ENCODE peak calls at places on chromosome 21, in five cellular contexts. One of them, this sample, is unnamed.

GRCh38 chr21:34820051-34820450 is 151.3 kb downstream of the CLIC6 start:
- DNase-seq in HepG2: no peak
- DNase-seq in K562: peak
- DNase-seq in endothelial cell of umbilical vein: no peak
- DNase-seq in WTC11: no peak
- DNase-seq in this sample: no peak

GRCh38 chr21:35476616-35477395 is 427.7 kb upstream of the RUNX1 start:
- DNase-seq in WTC11: no peak
- DNase-seq in endothelial cell of umbilical vein: peak
- DNase-seq in K562: no peak
- DNase-seq in HepG2: no peak
- DNase-seq in this sample: no peak

GRCh38 chr21:25752389-25752788 is 17.6 kb downstream of the GABPA start:
- DNase-seq in K562: no peak
- DNase-seq in HepG2: no peak
- DNase-seq in endothelial cell of umbilical vein: no peak
- DNase-seq in WTC11: no peak
- DNase-seq in this sample: no peak

GRCh38 chr21:17539323-17539722 is 26.5 kb downstream of the CXADR start:
- DNase-seq in K562: no peak
- DNase-seq in WTC11: no peak
- DNase-seq in endothelial cell of umbilical vein: no peak
- DNase-seq in HepG2: no peak
- DNase-seq in this sample: no peak

GRCh38 chr21:14952916-14953315 is 111.9 kb downstream of the NRIP1 start:
- DNase-seq in WTC11: no peak
- DNase-seq in HepG2: no peak
- DNase-seq in endothelial cell of umbilical vein: no peak
- DNase-seq in K562: no peak
- DNase-seq in this sample: no peak

GRCh38 chr21:43305811-43306311 is 121.1 kb downstream of the SIK1 start:
- DNase-seq in K562: no peak
- DNase-seq in HepG2: no peak
- DNase-seq in endothelial cell of umbilical vein: no peak
- DNase-seq in WTC11: no peak
- DNase-seq in this sample: no peak

GRCh38 chr21:41043008-41043407 is 125.0 kb upstream of the BACE2 start:
- DNase-seq in HepG2: no peak
- DNase-seq in K562: no peak
- DNase-seq in endothelial cell of umbilical vein: no peak
- DNase-seq in WTC11: no peak
- DNase-seq in this sample: no peak

GRCh38 chr21:16794944-16795343 is 717.9 kb upstream of the CXADR start:
- DNase-seq in WTC11: no peak
- DNase-seq in HepG2: peak
- DNase-seq in K562: no peak
- DNase-seq in endothelial cell of umbilical vein: peak
- DNase-seq in this sample: no peak

GRCh38 chr21:28714795-28715464 is 277.7 kb downstream of the LTN1 start:
- DNase-seq in K562: no peak
- DNase-seq in HepG2: no peak
- DNase-seq in WTC11: no peak
- DNase-seq in endothelial cell of umbilical vein: no peak
- DNase-seq in this sample: no peak

GRCh38 chr21:33870768-33871167 is 44.8 kb downstream of the ATP5PO start:
- DNase-seq in WTC11: no peak
- DNase-seq in endothelial cell of umbilical vein: no peak
- DNase-seq in K562: no peak
- DNase-seq in HepG2: no peak
- DNase-seq in this sample: no peak

GRCh38 chr21:15015622-15016471 is 49.0 kb downstream of the NRIP1 start:
- DNase-seq in endothelial cell of umbilical vein: no peak
- DNase-seq in WTC11: no peak
- DNase-seq in K562: no peak
- DNase-seq in HepG2: no peak
- DNase-seq in this sample: no peak

GRCh38 chr21:17613242-17613676 is 558 bp upstream of the BTG3 start:
- DNase-seq in WTC11: no peak
- DNase-seq in K562: no peak
- DNase-seq in HepG2: no peak
- DNase-seq in endothelial cell of umbilical vein: peak
- DNase-seq in this sample: no peak

GRCh38 chr21:33302055-33302454 is 22.7 kb upstream of the IFNAR1 start:
- DNase-seq in endothelial cell of umbilical vein: no peak
- DNase-seq in WTC11: no peak
- DNase-seq in K562: no peak
- DNase-seq in HepG2: no peak
- DNase-seq in this sample: no peak

GRCh38 chr21:16192900-16193299 is 463.1 kb downstream of the USP25 start:
- DNase-seq in WTC11: no peak
- DNase-seq in K562: no peak
- DNase-seq in HepG2: no peak
- DNase-seq in endothelial cell of umbilical vein: no peak
- DNase-seq in this sample: no peak

GRCh38 chr21:14815001-14815400 is 249.8 kb downstream of the NRIP1 start:
- DNase-seq in WTC11: no peak
- DNase-seq in endothelial cell of umbilical vein: no peak
- DNase-seq in K562: no peak
- DNase-seq in HepG2: no peak
- DNase-seq in this sample: no peak

GRCh38 chr21:46148106-46148505 is 7.3 kb downstream of the FTCD start:
- DNase-seq in endothelial cell of umbilical vein: no peak
- DNase-seq in K562: no peak
- DNase-seq in HepG2: no peak
- DNase-seq in WTC11: peak
- DNase-seq in this sample: no peak

GRCh38 chr21:46051821-46052675 is 45.9 kb upstream of the COL6A2 start:
- DNase-seq in endothelial cell of umbilical vein: no peak
- DNase-seq in WTC11: no peak
- DNase-seq in K562: no peak
- DNase-seq in HepG2: no peak
- DNase-seq in this sample: no peak

GRCh38 chr21:34639882-34640788 is 25.2 kb upstream of the RCAN1 start:
- DNase-seq in K562: peak
- DNase-seq in HepG2: no peak
- DNase-seq in WTC11: no peak
- DNase-seq in endothelial cell of umbilical vein: no peak
- DNase-seq in this sample: no peak

GRCh38 chr21:26105819-26106218 is 64.8 kb downstream of the APP start:
- DNase-seq in K562: no peak
- DNase-seq in HepG2: no peak
- DNase-seq in WTC11: no peak
- DNase-seq in endothelial cell of umbilical vein: no peak
- DNase-seq in this sample: no peak

GRCh38 chr21:34355570-34355969 is 8.2 kb upstream of the KCNE2 start:
- DNase-seq in HepG2: no peak
- DNase-seq in WTC11: no peak
- DNase-seq in K562: no peak
- DNase-seq in endothelial cell of umbilical vein: no peak
- DNase-seq in this sample: no peak

DNA sequence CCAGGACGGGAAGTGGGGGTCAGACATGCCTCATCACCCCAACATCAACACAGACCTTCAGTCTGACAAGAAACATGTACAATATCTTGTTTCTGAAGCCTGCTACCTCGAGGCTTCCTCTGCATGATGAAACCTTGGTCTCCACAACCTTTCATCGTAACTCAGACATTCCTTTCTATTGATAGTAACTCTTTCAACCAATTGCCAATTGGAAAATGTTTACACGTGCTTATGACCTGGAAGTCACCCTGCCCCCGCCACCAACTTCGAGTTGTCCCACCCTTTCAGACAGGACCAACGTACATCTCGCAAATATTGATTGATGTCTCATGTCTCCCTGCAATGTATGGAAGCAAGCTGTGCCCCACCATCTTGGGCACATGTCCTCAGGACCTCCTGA is 159.5 kb downstream of the ETS2 start:
- DNase-seq in HepG2: peak
- DNase-seq in K562: no peak
- DNase-seq in WTC11: no peak
- DNase-seq in endothelial cell of umbilical vein: no peak
- DNase-seq in this sample: no peak
- TF ChIP-seq JUN in HepG2: no peak
- TF ChIP-seq JUN in K562: no peak
- TF ChIP-seq JUN in WTC11: no peak
- TF ChIP-seq JUN in endothelial cell of umbilical vein: no peak
- TF ChIP-seq JUN in this sample: no peak

GRCh38 chr21:36487641-36488307 is 7.9 kb upstream of the CLDN14 start:
- DNase-seq in HepG2: no peak
- DNase-seq in endothelial cell of umbilical vein: peak
- DNase-seq in WTC11: no peak
- DNase-seq in K562: no peak
- DNase-seq in this sample: no peak
- TF ChIP-seq JUN in HepG2: no peak
- TF ChIP-seq JUN in endothelial cell of umbilical vein: peak
- TF ChIP-seq JUN in WTC11: no peak
- TF ChIP-seq JUN in K562: no peak
- TF ChIP-seq JUN in this sample: no peak

GRCh38 chr21:44914176-44914874 is 6.4 kb downstream of the ITGB2 start:
- DNase-seq in endothelial cell of umbilical vein: no peak
- DNase-seq in K562: no peak
- DNase-seq in HepG2: peak
- DNase-seq in WTC11: no peak
- DNase-seq in this sample: no peak
- TF ChIP-seq JUN in endothelial cell of umbilical vein: no peak
- TF ChIP-seq JUN in K562: no peak
- TF ChIP-seq JUN in HepG2: no peak
- TF ChIP-seq JUN in WTC11: no peak
- TF ChIP-seq JUN in this sample: no peak

GRCh38 chr21:42125571-42126544 is 54.7 kb downstream of the UMODL1 start:
- DNase-seq in K562: peak
- DNase-seq in WTC11: peak
- DNase-seq in endothelial cell of umbilical vein: no peak
- DNase-seq in HepG2: peak
- DNase-seq in this sample: no peak
- TF ChIP-seq JUN in K562: no peak
- TF ChIP-seq JUN in WTC11: no peak
- TF ChIP-seq JUN in endothelial cell of umbilical vein: peak
- TF ChIP-seq JUN in HepG2: no peak
- TF ChIP-seq JUN in this sample: no peak

GRCh38 chr21:31518580-31518979 is 140.9 kb upstream of the SOD1 start:
- DNase-seq in endothelial cell of umbilical vein: no peak
- DNase-seq in K562: no peak
- DNase-seq in HepG2: no peak
- DNase-seq in WTC11: no peak
- DNase-seq in this sample: no peak

GRCh38 chr21:31511258-31511657 is 148.2 kb upstream of the SOD1 start:
- DNase-seq in K562: no peak
- DNase-seq in endothelial cell of umbilical vein: no peak
- DNase-seq in HepG2: no peak
- DNase-seq in WTC11: no peak
- DNase-seq in this sample: no peak

GRCh38 chr21:31515253-31515652 is 144.2 kb upstream of the SOD1 start:
- DNase-seq in WTC11: no peak
- DNase-seq in K562: no peak
- DNase-seq in endothelial cell of umbilical vein: no peak
- DNase-seq in HepG2: no peak
- DNase-seq in this sample: no peak

GRCh38 chr21:31517664-31518402 is 141.7 kb upstream of the SOD1 start:
- DNase-seq in K562: no peak
- DNase-seq in WTC11: no peak
- DNase-seq in HepG2: no peak
- DNase-seq in endothelial cell of umbilical vein: no peak
- DNase-seq in this sample: no peak

DNA sequence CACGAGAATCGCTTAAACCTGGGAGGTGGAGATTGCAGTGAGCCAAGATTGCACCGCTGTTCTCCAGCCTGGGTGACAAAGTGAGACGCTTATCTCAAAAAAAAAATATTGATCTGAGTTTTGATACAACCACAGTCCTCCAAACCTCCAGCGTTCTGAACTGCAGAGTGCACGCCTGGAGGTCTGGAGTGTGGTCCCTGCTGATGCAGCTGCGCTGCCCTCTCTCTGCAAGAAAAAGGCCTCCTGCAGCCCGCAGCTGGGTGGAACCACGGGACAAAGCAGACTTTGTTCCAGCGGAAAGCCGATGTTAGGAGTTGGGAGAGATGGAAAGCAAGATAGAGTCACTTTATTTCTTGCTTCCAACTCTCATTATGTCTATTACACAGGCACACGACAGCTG is 144.9 kb upstream of the SOD1 start:
- DNase-seq in WTC11: peak
- DNase-seq in HepG2: no peak
- DNase-seq in endothelial cell of umbilical vein: no peak
- DNase-seq in K562: no peak
- DNase-seq in this sample: peak
- TF ChIP-seq JUN in WTC11: no peak
- TF ChIP-seq JUN in HepG2: no peak
- TF ChIP-seq JUN in endothelial cell of umbilical vein: no peak
- TF ChIP-seq JUN in K562: no peak
- TF ChIP-seq JUN in this sample: no peak

GRCh38 chr21:44420416-44421205 is 34.7 kb upstream of the LRRC3 start:
- DNase-seq in endothelial cell of umbilical vein: no peak
- DNase-seq in WTC11: no peak
- DNase-seq in K562: no peak
- DNase-seq in HepG2: no peak
- DNase-seq in this sample: no peak
- TF ChIP-seq JUN in endothelial cell of umbilical vein: no peak
- TF ChIP-seq JUN in WTC11: no peak
- TF ChIP-seq JUN in K562: no peak
- TF ChIP-seq JUN in HepG2: no peak
- TF ChIP-seq JUN in this sample: no peak

This sample was measured in H1.